ENCODE peak calls at places on chromosomes 3 and 15, in ten cellular contexts. L is endothelial cell; F is CD8-positive, alpha-beta T cell; Y is LNCaP clone FGC; E is uterus; T is heart right ventricle; U is AG10803; I is neural crest cell; O is fibroblast of pulmonary artery; G is GM20000. X is an unnamed sample.
A peak's percentile ranks its signal among the peaks of the same experiment; 100 is the strongest.

GRCh38 chr15:55256281-55257013 is 33.2 kb downstream of the RAB27A start:
- DNase-seq in G (no peak), T (no peak), Y (no peak), O (no peak), F (no peak), I (no peak), E (no peak), L (no peak), U (no peak), X (no peak)

GRCh38 chr3:128969993-128970740 is 23.7 kb downstream of the CFAP92 start:
- DNase-seq in U (peak; percentile 36), O (peak; percentile 61), Y (no peak), G (peak; percentile 65), I (peak; percentile 72), F (peak; percentile 30), T (peak; percentile 29), E (peak; percentile 42), L (peak; percentile 55), X (no peak)

GRCh38 chr3:100602506-100603444 is 6.6 kb upstream of the ADGRG7 start:
- DNase-seq in L (no peak), F (no peak), I (no peak), E (no peak), O (peak; percentile 15), G (peak; percentile 24), T (no peak), U (peak; percentile 28), Y (peak; percentile 45), X (no peak)

GRCh38 chr15:96889734-96890480 is 559.4 kb downstream of the NR2F2 start:
- DNase-seq in F (no peak), U (no peak), O (no peak), I (no peak), E (peak; percentile 37), G (peak; percentile 4), T (no peak), L (no peak), Y (no peak), X (no peak)

GRCh38 chr15:49185473-49185872 is 15.4 kb downstream of the GALK2 start:
- DNase-seq in O (no peak), G (no peak), L (no peak), Y (no peak), E (no peak), T (no peak), I (no peak), F (no peak), U (no peak), X (no peak)

GRCh38 chr3:181623924-181624694 is 87.6 kb upstream of the SOX2 start:
- DNase-seq in I (no peak), F (no peak), O (peak; percentile 46), G (no peak), U (no peak), E (no peak), L (no peak), Y (no peak), T (no peak), X (no peak)

GRCh38 chr15:39499151-39499550 is 81.7 kb upstream of the THBS1 start:
- DNase-seq in E (peak; percentile 70), I (no peak), L (no peak), Y (no peak), U (peak; percentile 64), G (no peak), T (no peak), F (no peak), O (no peak), X (no peak)

GRCh38 chr3:42005426-42005825 is 43.5 kb upstream of the ULK4 start:
- DNase-seq in U (no peak), I (no peak), L (no peak), E (no peak), O (no peak), T (no peak), G (no peak), F (no peak), Y (no peak), X (no peak)

GRCh38 chr3:87575538-87575937 is 299.2 kb upstream of the POU1F1 start:
- DNase-seq in G (no peak), E (no peak), T (no peak), F (no peak), L (no peak), U (no peak), Y (no peak), O (no peak), I (no peak), X (no peak)

GRCh38 chr3:188573286-188573928 is 419.4 kb downstream of the LPP start:
- DNase-seq in Y (no peak), I (no peak), F (no peak), G (no peak), E (no peak), O (no peak), U (no peak), L (no peak), T (no peak), X (no peak)

GRCh38 chr3:9876991-9877390 is 3.1 kb downstream of the CIDEC start:
- DNase-seq in O (no peak), G (no peak), Y (no peak), E (no peak), L (no peak), I (no peak), T (no peak), U (no peak), F (no peak), X (no peak)

GRCh38 chr15:100849021-100849831 is 30.4 kb upstream of the ALDH1A3 start:
- DNase-seq in T (peak; percentile 34), U (peak; percentile 53), G (peak; percentile 66), L (peak; percentile 15), I (peak; percentile 20), Y (no peak), F (peak; percentile 18), E (peak; percentile 55), O (peak; percentile 14), X (no peak)

GRCh38 chr3:113232367-113232766 is 21.0 kb downstream of the BOC start:
- DNase-seq in F (no peak), G (no peak), T (no peak), L (no peak), E (no peak), O (no peak), Y (no peak), I (no peak), U (no peak), X (no peak)

GRCh38 chr15:71683401-71684274 is 126.7 kb upstream of the NR2E3 start:
- DNase-seq in O (peak; percentile 11), E (no peak), L (no peak), T (no peak), G (no peak), I (no peak), F (no peak), Y (no peak), U (peak; percentile 45), X (no peak)

GRCh38 chr3:52847726-52848125 is 12.9 kb upstream of the MUSTN1 start:
- DNase-seq in L (no peak), Y (no peak), O (no peak), E (no peak), G (no peak), I (no peak), F (no peak), T (no peak), U (no peak), X (no peak)

GRCh38 chr15:63044645-63045437 is 2.3 kb downstream of the TPM1 start:
- DNase-seq in T (peak; percentile 41), E (peak; percentile 73), Y (no peak), I (no peak), U (peak; percentile 56), G (peak; percentile 27), L (no peak), O (no peak), F (no peak), X (no peak)

GRCh38 chr15:87135109-87135508 is 1055.4 kb downstream of the AGBL1 start:
- DNase-seq in I (no peak), O (no peak), T (no peak), U (no peak), Y (no peak), G (no peak), E (no peak), F (no peak), L (no peak), X (no peak)

DNA sequence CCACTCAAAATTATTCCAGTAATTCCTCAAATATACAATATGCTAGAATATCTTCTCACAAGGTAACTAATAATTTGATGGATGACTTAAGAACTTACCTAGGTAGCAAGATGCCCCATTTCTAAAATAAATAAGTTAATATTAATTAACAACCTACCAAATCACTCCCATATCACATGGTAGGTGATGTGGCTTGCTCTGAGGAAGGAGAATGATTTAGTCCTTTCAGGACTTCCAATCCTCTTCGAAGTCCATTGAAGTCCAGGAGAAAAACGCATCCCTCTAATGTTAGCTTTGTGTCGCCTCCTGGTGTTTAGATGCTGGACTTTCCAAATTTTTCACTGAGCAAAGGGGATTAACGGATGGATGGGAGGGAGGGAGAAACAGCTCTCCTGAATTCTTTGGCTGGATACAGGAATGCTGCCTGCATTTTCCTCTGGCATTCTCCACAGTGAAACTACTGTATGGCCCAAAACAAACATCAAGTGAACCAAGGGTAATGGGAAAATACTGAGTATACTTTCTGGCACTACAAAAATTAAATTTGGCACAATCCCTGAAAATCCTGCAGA is 58.6 kb downstream of the PRICKLE2 start:
- DNase-seq in G (no peak), E (no peak), F (no peak), T (no peak), O (peak; percentile 44), I (no peak), U (peak; percentile 49), L (peak; percentile 38), Y (no peak), X (no peak)
- TF ChIP-seq CTCF in G (no peak), E (peak; percentile 22), F (no peak), T (peak; percentile 41), O (peak; percentile 24), I (peak; percentile 37), U (peak; percentile 20), L (peak; percentile 27), Y (peak; percentile 42), X (no peak)

DNA sequence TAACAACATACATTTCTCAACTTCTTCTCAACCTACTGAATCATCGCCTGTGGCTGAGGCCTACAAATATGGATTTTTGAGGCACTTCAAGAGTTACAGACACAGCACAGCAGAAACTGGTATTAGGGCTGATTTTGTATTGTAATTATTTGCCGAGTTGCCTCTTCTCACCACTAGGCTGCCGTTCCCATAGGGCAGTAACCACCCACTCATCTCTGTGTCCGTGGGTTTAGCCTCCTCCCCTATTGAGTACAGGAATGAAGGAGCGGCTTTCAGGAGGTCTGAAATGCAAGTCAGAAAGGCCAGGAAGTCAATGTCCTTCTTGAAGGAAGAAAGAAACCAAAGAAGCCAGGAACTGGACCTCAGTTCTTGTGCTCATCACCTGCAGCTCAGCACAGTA is 220.8 kb downstream of the MTHFS start:
- DNase-seq in L (no peak), Y (no peak), G (no peak), O (no peak), U (peak; percentile 5), I (no peak), T (no peak), E (no peak), F (no peak), X (no peak)
- TF ChIP-seq CTCF in L (peak; percentile 26), Y (no peak), G (no peak), O (no peak), U (no peak), I (peak; percentile 27), T (no peak), E (no peak), F (no peak), X (no peak)

GRCh38 chr15:56286213-56286612 is 42.5 kb upstream of the RFX7 start:
- DNase-seq in F (no peak), I (no peak), U (no peak), Y (no peak), O (no peak), L (no peak), G (no peak), E (no peak), T (no peak), X (no peak)
- TF ChIP-seq CTCF in F (no peak), I (peak; percentile 38), U (peak; percentile 15), Y (peak; percentile 44), O (peak; percentile 14), L (peak; percentile 47), G (peak; percentile 3), E (no peak), T (no peak), X (no peak)

GRCh38 chr15:85543741-85544155 is 163.3 kb downstream of the AKAP13 start:
- DNase-seq in E (peak; percentile 41), I (no peak), Y (peak; percentile 77), O (no peak), F (peak; percentile 10), U (no peak), G (no peak), L (peak; percentile 6), T (peak; percentile 58), X (peak; percentile 53)
- TF ChIP-seq CTCF in E (peak; percentile 9), I (no peak), Y (peak; percentile 19), O (no peak), F (peak; percentile 34), U (no peak), G (no peak), L (no peak), T (peak; percentile 37), X (no peak)